ENCODE peak calls at places on chromosomes 7 and 10, in four cellular contexts. Z is AG10803, M is fibroblast of the aortic adventitia, O is thoracic aorta. Y is an unnamed sample.

GRCh38 chr7:27196287-27196739 is 3.6 kb downstream of the HOXA13 start:
- DNase-seq in Z (peak), O (peak), M (peak), Y (peak)

GRCh38 chr7:130886438-130887135 is 152.6 kb upstream of the KLF14 start:
- DNase-seq in M (no peak), Z (no peak), O (no peak), Y (no peak)

GRCh38 chr10:72087392-72087968 is 871 bp downstream of the SPOCK2 start:
- DNase-seq in O (no peak), M (no peak), Z (no peak), Y (peak)

GRCh38 chr7:20012100-20012499 is 205.1 kb downstream of the MACC1 start:
- DNase-seq in Z (no peak), O (no peak), M (peak), Y (no peak)

GRCh38 chr7:411677-412312 is 107.9 kb downstream of the PDGFA start:
- DNase-seq in O (no peak), M (no peak), Z (no peak), Y (no peak)

GRCh38 chr10:112782176-112782907 is 167.7 kb upstream of the TCF7L2 start:
- DNase-seq in O (no peak), M (peak), Z (peak), Y (peak)

GRCh38 chr7:73773700-73774517 is 3.8 kb upstream of the CLDN3 start:
- DNase-seq in M (no peak), Z (no peak), O (no peak), Y (no peak)

GRCh38 chr7:155188821-155189599 is 108.7 kb upstream of the INSIG1 start:
- DNase-seq in Z (peak), M (peak), O (no peak), Y (peak)

GRCh38 chr10:123648595-123648994 is 17.6 kb upstream of the GPR26 start:
- DNase-seq in O (no peak), Z (no peak), M (no peak), Y (peak)

GRCh38 chr7:94129443-94130140 is 125.4 kb upstream of the BET1 start:
- DNase-seq in M (peak), Z (peak), O (no peak), Y (no peak)

GRCh38 chr10:21498977-21499376 is 26.5 kb downstream of the SKIDA1 start:
- DNase-seq in M (no peak), Z (no peak), O (no peak), Y (peak)

GRCh38 chr10:68043030-68043429 is 32.1 kb downstream of the HERC4 start:
- DNase-seq in Z (peak), M (peak), O (no peak), Y (no peak)

GRCh38 chr7:129454249-129454551 is 20.0 kb downstream of the STRIP2 start:
- DNase-seq in O (no peak), M (no peak), Z (no peak), Y (no peak)

GRCh38 chr10:102401735-102402511 is 6.4 kb downstream of the NFKB2 start:
- DNase-seq in O (no peak), M (peak), Z (peak), Y (no peak)

GRCh38 chr7:41693150-41693997 is 9.5 kb downstream of the INHBA start:
- DNase-seq in M (peak), Z (no peak), O (no peak), Y (no peak)
- TF ChIP-seq CTCF in M (peak), Z (peak), O (peak), Y (no peak)

GRCh38 chr10:308101-308500 is 172.8 kb downstream of the ZMYND11 start:
- DNase-seq in O (no peak), Z (no peak), M (no peak), Y (no peak)
- H3K4me3 ChIP-seq in O (no peak), Z (no peak), M (no peak), Y (no peak)

GRCh38 chr7:120981888-120982615 is 6.5 kb upstream of the CPED1 start:
- DNase-seq in M (peak), Z (peak), O (no peak), Y (no peak)
- TF ChIP-seq CTCF in M (no peak), Z (peak), O (no peak), Y (no peak)

GRCh38 chr7:50379539-50379938 is 70.6 kb downstream of the FIGNL1 start:
- DNase-seq in Z (no peak), M (no peak), O (no peak), Y (no peak)
- H3K4me3 ChIP-seq in Z (no peak), M (no peak), O (no peak), Y (no peak)

GRCh38 chr10:34384363-34384762 is 430.7 kb downstream of the PARD3 start:
- DNase-seq in M (no peak), Z (no peak), O (no peak), Y (no peak)
- TF ChIP-seq CTCF in M (no peak), Z (no peak), O (no peak), Y (no peak)

DNA sequence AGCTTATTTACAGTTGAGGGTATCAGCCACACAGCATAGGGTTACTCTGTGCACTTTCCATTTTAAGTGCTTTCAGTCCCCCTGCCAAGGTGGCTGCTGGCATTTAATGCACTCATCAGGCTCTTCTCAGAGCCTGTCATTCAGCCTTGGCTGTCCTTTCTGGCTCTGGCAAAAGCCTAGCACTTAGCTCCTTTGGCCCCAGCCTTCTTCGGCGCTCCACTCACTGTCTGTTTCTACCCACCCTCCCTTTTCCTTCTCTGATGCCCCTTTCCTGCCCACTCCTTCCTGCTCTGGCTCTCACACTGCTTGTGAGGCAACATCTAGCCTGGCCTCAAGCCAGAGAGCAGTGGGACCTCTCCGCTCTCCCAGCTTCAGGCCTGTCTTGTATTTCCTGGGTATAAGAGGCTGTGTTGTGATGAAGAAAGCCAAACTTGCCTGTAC is 60.2 kb downstream of the WIPF3 start:
- DNase-seq in Z (peak), O (no peak), M (peak), Y (no peak)
- H3K4me3 ChIP-seq in Z (no peak), O (peak), M (no peak), Y (no peak)

GRCh38 chr10:73871915-73872710 is 2.2 kb downstream of the CAMK2G start:
- DNase-seq in Z (peak), O (no peak), M (no peak), Y (no peak)
- TF ChIP-seq CTCF in Z (peak), O (peak), M (peak), Y (no peak)

GRCh38 chr7:44064791-44065430 is 456 bp downstream of the PGAM2 start:
- DNase-seq in Z (no peak), O (no peak), M (no peak), Y (peak)
- H3K4me3 ChIP-seq in Z (no peak), O (peak), M (no peak), Y (no peak)

DNA sequence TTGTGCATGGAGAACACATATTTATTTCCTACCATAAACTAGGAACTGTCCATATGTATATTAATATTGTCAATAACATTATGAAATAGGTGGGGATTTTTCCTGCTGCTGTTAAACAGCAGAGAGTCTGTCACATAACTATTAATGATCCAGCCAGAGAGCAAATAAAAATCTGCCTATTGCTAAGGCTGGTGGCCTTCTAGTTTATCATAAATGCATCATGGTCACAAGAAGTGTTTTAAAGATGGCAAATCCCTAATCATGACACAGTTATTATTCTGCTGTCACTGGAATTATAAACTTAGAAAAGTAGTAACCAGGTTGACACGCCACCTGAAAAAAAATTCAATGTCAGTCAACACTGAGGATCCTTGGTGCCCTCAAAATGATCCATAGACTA is 132.3 kb downstream of the HGF start:
- DNase-seq in O (no peak), M (no peak), Z (no peak), Y (no peak)
- TF ChIP-seq CTCF in O (no peak), M (no peak), Z (no peak), Y (no peak)

DNA sequence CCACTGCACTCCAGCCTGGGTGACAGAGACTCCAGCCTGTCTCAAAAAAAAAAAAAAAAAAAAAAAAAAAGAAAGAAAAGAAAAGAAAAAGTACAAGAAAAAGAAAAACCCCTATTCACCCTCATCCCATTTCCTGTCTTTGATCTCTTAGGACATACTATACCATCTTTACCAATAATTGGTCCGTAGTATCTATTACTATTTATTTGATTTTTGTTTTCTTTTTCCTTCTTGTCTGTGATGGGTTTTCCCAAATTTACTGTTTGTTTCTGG is 41.6 kb downstream of the PDIA4 start:
- DNase-seq in O (no peak), Z (no peak), M (no peak), Y (no peak)
- H3K4me3 ChIP-seq in O (peak), Z (no peak), M (no peak), Y (no peak)